ENCODE peak calls at places on chromosomes 13 and 19, in four cellular contexts. W is left ventricle myocardium inferior, O is cardiac muscle cell, B is body of pancreas. I is an unnamed sample.
A peak's percentile ranks its signal among the peaks of the same experiment; 100 is the strongest.

GRCh38 chr13:45367358-45367757 is 26.4 kb upstream of the TPT1 start:
- DNase-seq in W (peak; percentile 28), O (no peak), B (peak; percentile 46), I (peak; percentile 41)

GRCh38 chr13:70613295-70613694 is 505.0 kb upstream of the KLHL1 start:
- DNase-seq in W (no peak), O (peak; percentile 12), B (no peak), I (no peak)

GRCh38 chr19:5494780-5495179 is 39.6 kb downstream of the ZNRF4 start:
- DNase-seq in W (no peak), O (no peak), B (no peak), I (no peak)

GRCh38 chr19:10115392-10116084 is 4.0 kb downstream of the P2RY11 start:
- DNase-seq in W (no peak), O (no peak), B (no peak), I (no peak)

GRCh38 chr13:114077938-114078335 is 54.5 kb downstream of the RASA3 start:
- DNase-seq in W (no peak), O (no peak), B (peak; percentile 9), I (peak; percentile 24)

GRCh38 chr19:38990949-38991697 is 15.6 kb upstream of the FBXO17 start:
- DNase-seq in W (no peak), O (no peak), B (no peak), I (no peak)

GRCh38 chr13:35460061-35460460 is 16.4 kb downstream of the MAB21L1 start:
- DNase-seq in W (no peak), O (no peak), B (no peak), I (no peak)

GRCh38 chr19:47275866-47276461 is 1.3 kb downstream of the INAFM1 start:
- DNase-seq in W (peak; percentile 65), O (no peak), B (no peak), I (no peak)

GRCh38 chr13:37131092-37131491 is 25.6 kb upstream of the CSNK1A1L start:
- DNase-seq in W (no peak), O (no peak), B (no peak), I (no peak)

GRCh38 chr19:55492362-55492944 is 4.2 kb downstream of the SSC5D start:
- DNase-seq in W (no peak), O (no peak), B (no peak), I (no peak)

GRCh38 chr13:34000955-34001354 is 183.0 kb downstream of the RFC3 start:
- DNase-seq in W (no peak), O (no peak), B (no peak), I (no peak)

GRCh38 chr13:76009491-76009890 is 373.4 kb downstream of the LMO7 start:
- DNase-seq in W (no peak), O (no peak), B (no peak), I (no peak)

GRCh38 chr13:102846261-102847015 is 606 bp downstream of the ERCC5 start:
- DNase-seq in W (peak; percentile 25), O (peak; percentile 39), B (peak; percentile 41), I (peak; percentile 37)

GRCh38 chr19:44548736-44549135 is 19.3 kb upstream of the CEACAM20 start:
- DNase-seq in W (no peak), O (no peak), B (no peak), I (no peak)

GRCh38 chr13:109371066-109371465 is 415.3 kb downstream of the IRS2 start:
- DNase-seq in W (no peak), O (no peak), B (no peak), I (no peak)

GRCh38 chr19:48329167-48329891 is 4.0 kb downstream of the EMP3 start:
- DNase-seq in W (no peak), O (no peak), B (no peak), I (no peak)

GRCh38 chr13:49314344-49314882 is 66.7 kb downstream of the CDADC1 start:
- DNase-seq in W (no peak), O (no peak), B (no peak), I (no peak)

GRCh38 chr13:19606152-19606551 is 27.3 kb upstream of the MPHOSPH8 start:
- DNase-seq in W (no peak), O (no peak), B (no peak), I (no peak)

GRCh38 chr19:5154129-5154798 is 185.4 kb downstream of the KDM4B start:
- DNase-seq in W (no peak), O (peak; percentile 54), B (peak; percentile 61), I (peak; percentile 11)

GRCh38 chr13:97502192-97502591 is 68.2 kb downstream of the RAP2A start:
- DNase-seq in W (peak; percentile 43), O (no peak), B (peak; percentile 17), I (peak; percentile 40)

GRCh38 chr19:45772130-45772880 is 3.3 kb upstream of the SIX5 start:
- DNase-seq in W (no peak), O (no peak), B (peak; percentile 62), I (no peak)

GRCh38 chr13:98368019-98368418 is 190.9 kb upstream of the RNF113B start:
- DNase-seq in W (no peak), O (no peak), B (no peak), I (no peak)

GRCh38 chr13:92896842-92897241 is 329.8 kb upstream of the GPC6 start:
- DNase-seq in W (no peak), O (peak; percentile 49), B (no peak), I (no peak)

GRCh38 chr19:7706662-7707454 is 4.9 kb upstream of the FCER2 start:
- DNase-seq in W (no peak), O (no peak), B (no peak), I (no peak)

GRCh38 chr19:1122972-1123363 is 19.2 kb downstream of the GPX4 start:
- DNase-seq in W (no peak), O (peak; percentile 81), B (peak; percentile 49), I (no peak)

GRCh38 chr19:39223703-39224279 is 19.7 kb upstream of the SYCN start:
- DNase-seq in W (no peak), O (peak; percentile 76), B (no peak), I (no peak)

GRCh38 chr13:26811636-26812035 is 51.0 kb upstream of the GPR12 start:
- DNase-seq in W (no peak), O (no peak), B (no peak), I (no peak)

GRCh38 chr13:98014766-98015165 is 61.3 kb downstream of the IPO5 start:
- DNase-seq in W (no peak), O (no peak), B (no peak), I (no peak)

GRCh38 chr19:48962849-48963165 is 2.3 kb upstream of the FTL start:
- DNase-seq in W (no peak), O (no peak), B (no peak), I (no peak)

GRCh38 chr19:38209671-38210457 is 14.2 kb downstream of the DPF1 start:
- DNase-seq in W (peak; percentile 88), O (peak; percentile 28), B (peak; percentile 41), I (peak; percentile 86)

GRCh38 chr13:51397262-51397933 is 55.4 kb downstream of the INTS6 start:
- DNase-seq in W (no peak), O (no peak), B (peak; percentile 14), I (no peak)

GRCh38 chr13:99686944-99687382 is 185.7 kb downstream of the TM9SF2 start:
- DNase-seq in W (no peak), O (no peak), B (no peak), I (no peak)

GRCh38 chr19:803686-804418 is 6.6 kb downstream of the PTBP1 start:
- DNase-seq in W (no peak), O (peak; percentile 0), B (no peak), I (peak; percentile 21)

GRCh38 chr13:88622362-88622973 is 951.3 kb downstream of the SLITRK5 start:
- DNase-seq in W (no peak), O (no peak), B (no peak), I (no peak)

GRCh38 chr19:13012390-13012689 is 17.1 kb downstream of the NFIX start:
- DNase-seq in W (no peak), O (no peak), B (no peak), I (no peak)
- H3K27me3 ChIP-seq in W (no peaks in the 10 kb centered on the region), O (peaks cover 100% of the 10 kb centered on the region), B (no peaks in the 10 kb centered on the region), I (no peaks in the 10 kb centered on the region)

GRCh38 chr19:41296323-41296935 is 13.5 kb upstream of the CCDC97 start:
- DNase-seq in W (no peak), O (no peak), B (no peak), I (no peak)
- H3K4me1 ChIP-seq in W (peaks cover 55% of the 10 kb centered on the region), O (peaks cover 58% of the 10 kb centered on the region), B (peaks cover 20% of the 10 kb centered on the region), I (peaks cover 43% of the 10 kb centered on the region)

GRCh38 chr19:35543280-35544109 is 1.9 kb upstream of the TMEM147 start:
- DNase-seq in W (no peak), O (no peak), B (no peak), I (no peak)

GRCh38 chr19:35545855-35546381 is 492 bp downstream of the TMEM147 start:
- DNase-seq in W (peak; percentile 37), O (no peak), B (peak; percentile 60), I (no peak)

GRCh38 chr19:35545001-35545854 is at the start of gene TMEM147:
- DNase-seq in W (peak; percentile 94), O (peak; percentile 97), B (peak; percentile 96), I (peak; percentile 97)

GRCh38 chr19:35542209-35542608 is 3.2 kb upstream of the TMEM147 start:
- DNase-seq in W (no peak), O (no peak), B (no peak), I (no peak)

DNA sequence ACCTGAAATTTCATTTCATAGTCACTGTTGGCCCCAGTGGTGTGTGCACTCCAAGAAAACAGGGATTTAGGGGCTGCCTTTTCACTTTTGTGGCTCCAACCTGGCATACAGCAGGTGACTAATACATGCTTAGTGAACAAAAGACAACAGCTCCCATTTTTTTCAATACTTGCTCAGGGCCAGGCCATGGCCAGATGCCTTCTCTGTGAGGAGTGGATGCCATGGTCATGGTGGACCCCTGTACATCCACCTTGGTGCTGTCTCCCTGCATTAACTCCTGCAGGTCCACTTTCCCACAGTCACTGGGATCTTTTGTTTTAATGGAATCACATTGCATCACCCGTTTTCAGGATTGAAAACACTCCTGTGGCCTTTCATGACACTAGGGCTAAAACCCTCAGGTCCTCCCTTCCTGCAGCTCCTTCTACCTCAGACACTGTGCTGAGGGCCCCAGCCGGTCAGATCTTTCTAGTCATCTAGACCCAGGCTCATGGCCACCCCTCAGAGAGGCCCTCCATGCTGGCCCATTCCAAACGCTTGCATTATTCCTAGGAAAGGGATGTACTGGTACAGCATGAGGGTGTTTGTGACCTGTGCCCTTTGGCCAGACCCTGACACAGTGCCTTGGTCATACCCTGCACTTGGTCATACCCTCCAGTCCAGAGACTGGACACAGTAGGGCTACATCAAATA is 1.2 kb upstream of the TMEM147 start:
- DNase-seq in W (no peak), O (no peak), B (no peak), I (no peak)
- H3K27ac ChIP-seq in W (peak overlapping the region; percentile 88), O (no peak overlapping the region), B (no peak overlapping the region), I (no peak overlapping the region)

GRCh38 chr13:111371720-111372119 is 51.3 kb downstream of the TEX29 start:
- DNase-seq in W (no peak), O (no peak), B (no peak), I (no peak)
- H3K27me3 ChIP-seq in W (peaks cover 19% of the 10 kb centered on the region), O (no peaks in the 10 kb centered on the region), B (no peaks in the 10 kb centered on the region), I (no peaks in the 10 kb centered on the region)

DNA sequence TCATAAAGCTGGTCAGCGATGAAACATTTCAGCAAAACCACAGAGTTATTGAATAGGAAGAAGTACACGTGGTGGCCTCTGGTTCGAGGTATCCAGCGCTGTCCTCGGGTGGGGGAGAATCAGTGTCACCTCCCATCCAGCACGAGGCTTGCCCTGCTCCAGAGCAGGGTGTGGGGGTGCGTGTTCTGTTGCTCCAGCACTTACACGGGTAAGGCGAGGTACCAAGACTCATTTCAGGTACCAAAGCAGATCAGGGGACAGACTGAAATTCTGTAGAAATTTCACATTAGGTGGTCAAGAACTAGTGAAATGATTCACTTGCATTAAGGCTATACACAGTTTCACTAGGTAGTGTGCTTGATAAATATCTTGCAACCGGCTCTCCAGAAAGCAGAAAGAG is 164.2 kb upstream of the SOX1 start:
- DNase-seq in W (no peak), O (no peak), B (no peak), I (no peak)
- H3K4me1 ChIP-seq in W (no peaks in the 10 kb centered on the region), O (no peaks in the 10 kb centered on the region), B (no peaks in the 10 kb centered on the region), I (no peaks in the 10 kb centered on the region)

GRCh38 chr19:19202707-19203011 is 555 bp downstream of the NR2C2AP start:
- DNase-seq in W (no peak), O (no peak), B (no peak), I (no peak)
- H3K27ac ChIP-seq in W (peak overlapping the region; percentile 75), O (no peak overlapping the region), B (peak overlapping the region; percentile 71), I (peak overlapping the region; percentile 72)